ENCODE peak calls at places on chromosomes 16 and 17, in four cellular contexts. M is uterus; I is CD4-positive, alpha-beta T cell; P is activated CD8-positive, alpha-beta T cell treated with anti-CD3 and anti-CD28 coated beads for 36 hours. T is an unnamed sample.

GRCh38 chr17:8163978-8164814 is 1.4 kb upstream of the VAMP2 start:
- DNase-seq in P (peak; percentile 88), I (peak; percentile 75), M (peak; percentile 76), T (no peak)

GRCh38 chr16:73713301-73713700 is 583.3 kb upstream of the PSMD7 start:
- DNase-seq in I (no peak), M (no peak), P (no peak), T (no peak)

GRCh38 chr16:4298761-4299522 is 16.9 kb upstream of the GLIS2 start:
- DNase-seq in I (no peak), M (peak; percentile 81), P (no peak), T (peak; percentile 52)

GRCh38 chr17:11644265-11645212 is 46.3 kb downstream of the DNAH9 start:
- DNase-seq in I (no peak), M (peak; percentile 55), P (peak; percentile 53), T (peak; percentile 3)

GRCh38 chr16:80615751-80616150 is 75.0 kb downstream of the DYNLRB2 start:
- DNase-seq in P (no peak), M (no peak), I (no peak), T (no peak)

GRCh38 chr16:65725156-65725845 is 603.4 kb upstream of the CDH11 start:
- DNase-seq in P (no peak), M (no peak), I (no peak), T (no peak)

GRCh38 chr17:968812-969766 is 10.5 kb downstream of the NXN start:
- DNase-seq in I (no peak), P (no peak), M (no peak), T (no peak)

GRCh38 chr17:36935681-36936454 is 1.4 kb upstream of the LHX1 start:
- DNase-seq in P (no peak), M (no peak), I (no peak), T (no peak)

GRCh38 chr16:4380131-4381063 is 8.7 kb downstream of the VASN start:
- DNase-seq in M (no peak), I (no peak), P (no peak), T (no peak)

GRCh38 chr16:75039941-75040340 is 41.1 kb downstream of the ZNRF1 start:
- DNase-seq in I (no peak), M (no peak), P (no peak), T (no peak)
- TF ChIP-seq CTCF in I (no peak), M (no peak), P (no peak), T (no peak)

GRCh38 chr16:85333744-85334640 is 221.7 kb upstream of the CIBAR2 start:
- DNase-seq in I (no peak), M (no peak), P (no peak), T (no peak)
- TF ChIP-seq CTCF in I (no peak), M (no peak), P (no peak), T (no peak)

GRCh38 chr16:59047114-59047513 is 313.0 kb upstream of the GOT2 start:
- DNase-seq in M (no peak), P (no peak), I (no peak), T (no peak)
- TF ChIP-seq CTCF in M (no peak), P (no peak), I (no peak), T (peak; percentile 22)

DNA sequence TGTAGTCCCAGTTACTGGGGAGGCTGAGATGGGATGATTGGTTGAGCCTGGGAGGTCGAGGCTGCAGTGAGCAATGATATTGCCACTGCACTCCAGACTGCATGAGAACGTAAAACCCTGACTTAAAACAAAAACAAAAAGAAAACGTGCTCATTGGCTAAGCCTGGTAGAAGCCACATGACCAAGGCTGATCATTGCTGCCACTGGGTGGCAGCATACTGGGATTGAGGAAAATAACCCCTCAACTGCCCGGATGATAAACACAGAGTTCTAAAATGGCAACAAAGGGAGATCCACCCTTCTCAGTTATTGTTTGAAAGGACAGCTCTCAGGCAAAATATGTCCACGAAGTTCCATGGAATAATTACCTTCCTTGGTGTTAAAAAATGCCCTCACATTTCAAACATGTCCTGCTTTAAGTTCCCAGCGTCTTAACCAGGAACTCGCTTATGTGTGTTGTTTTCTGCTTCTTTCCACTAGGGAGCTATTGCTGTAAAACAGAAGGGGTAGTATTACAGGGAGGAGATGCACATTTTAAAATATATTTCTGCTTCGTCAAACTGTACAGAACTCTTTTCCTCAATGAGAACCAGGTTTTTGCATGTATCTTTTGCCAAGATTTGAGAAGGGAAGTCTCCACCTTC is 675.3 kb downstream of the MAF start:
- DNase-seq in P (peak; percentile 50), M (no peak), I (no peak), T (peak; percentile 5)
- TF ChIP-seq CTCF in P (peak; percentile 34), M (no peak), I (peak; percentile 36), T (peak; percentile 52)

DNA sequence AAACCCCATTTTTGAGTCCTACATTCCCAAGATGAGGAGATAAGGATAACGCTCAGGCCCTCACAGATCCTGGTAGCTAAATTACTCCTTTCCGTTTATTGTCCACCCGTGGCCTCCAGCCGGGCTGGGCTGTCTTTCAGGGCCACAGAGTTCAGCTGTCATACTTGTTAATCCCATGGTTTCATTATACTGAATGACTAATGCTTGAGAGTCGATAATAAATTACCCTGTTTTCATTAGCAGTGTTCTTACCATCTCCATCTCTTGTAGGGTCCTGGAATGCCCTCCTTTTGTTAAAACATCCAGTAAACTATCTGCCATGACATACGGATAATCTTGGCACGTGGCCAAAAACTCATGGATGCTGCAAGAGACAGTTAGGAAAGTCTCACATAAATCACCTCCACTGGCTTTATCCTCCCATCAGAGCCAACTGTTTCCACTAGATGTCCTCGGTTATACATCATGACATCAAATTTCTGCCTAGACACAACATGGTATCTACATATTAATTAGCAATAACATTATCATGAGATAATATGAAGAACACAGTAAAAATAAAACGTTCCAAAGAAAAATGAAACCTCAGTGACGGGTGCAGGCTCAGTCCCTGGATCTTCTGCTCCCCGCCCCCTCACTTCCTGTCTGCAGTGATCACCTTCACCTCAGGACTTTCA is 45.3 kb downstream of the BRD7 start:
- DNase-seq in P (no peak), M (no peak), I (no peak), T (no peak)
- TF ChIP-seq CTCF in P (peak; percentile 20), M (peak; percentile 8), I (peak; percentile 43), T (no peak)

GRCh38 chr17:50541916-50542688 is 4.9 kb upstream of the SPATA20 start:
- DNase-seq in I (peak; percentile 61), M (peak; percentile 89), P (peak; percentile 83), T (peak; percentile 90)
- TF ChIP-seq CTCF in I (peak; percentile 21), M (peak; percentile 28), P (peak; percentile 45), T (no peak)

GRCh38 chr16:87740441-87740840 is 25.3 kb downstream of the KLHDC4 start:
- DNase-seq in I (no peak), P (no peak), M (no peak), T (no peak)
- TF ChIP-seq CTCF in I (no peak), P (no peak), M (no peak), T (no peak)

DNA sequence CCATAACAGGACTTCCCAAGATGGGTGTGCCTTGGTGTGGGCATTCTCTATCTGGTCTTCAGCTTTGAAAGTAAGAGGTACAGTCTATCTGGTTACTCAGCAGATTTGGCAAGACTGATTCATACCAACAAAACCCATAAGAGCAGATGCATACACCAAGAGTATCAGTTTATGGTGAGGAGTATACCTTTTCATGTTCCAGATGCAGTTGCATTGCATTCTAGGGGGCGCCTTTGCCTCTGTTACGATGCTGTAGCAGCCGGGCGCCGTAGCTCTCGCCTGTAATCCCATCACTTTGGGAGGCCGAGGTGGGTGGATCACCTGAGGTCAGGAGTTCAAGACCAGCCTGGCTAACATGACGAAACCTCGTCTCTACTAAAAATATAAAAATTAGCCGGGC is 31.1 kb upstream of the CARMIL2 start:
- DNase-seq in P (peak; percentile 51), I (no peak), M (no peak), T (peak; percentile 26)
- TF ChIP-seq CTCF in P (no peak), I (no peak), M (no peak), T (no peak)

T was measured in endothelial cell.